ENCODE peak calls at places on chromosomes 6 and 20, in seven cellular contexts. One of them, this sample, is unnamed.

GRCh38 chr6:162217811-162218450 is 509.6 kb downstream of the PRKN start:
- DNase-seq in ACHN: no peak
- DNase-seq in CMK: no peak
- DNase-seq in psoas muscle: no peak
- DNase-seq in stimulated activated CD4-positive, alpha-beta T cell treated with anti-CD3 and anti-CD28 coated beads, Interleukin-1b, Interleukin-23, amount 100 ng/mL, for 4 hours: no peak
- DNase-seq in NCI-H524: no peak
- DNase-seq in AG08396: no peak
- DNase-seq in this sample: no peak

GRCh38 chr6:76351275-76351674 is 278.8 kb upstream of the IMPG1 start:
- DNase-seq in ACHN: peak
- DNase-seq in CMK: no peak
- DNase-seq in psoas muscle: no peak
- DNase-seq in stimulated activated CD4-positive, alpha-beta T cell treated with anti-CD3 and anti-CD28 coated beads, Interleukin-1b, Interleukin-23, amount 100 ng/mL, for 4 hours: no peak
- DNase-seq in NCI-H524: peak
- DNase-seq in AG08396: no peak
- DNase-seq in this sample: no peak

GRCh38 chr20:40489886-40490285 is 199.2 kb downstream of the MAFB start:
- DNase-seq in ACHN: peak
- DNase-seq in CMK: no peak
- DNase-seq in psoas muscle: no peak
- DNase-seq in stimulated activated CD4-positive, alpha-beta T cell treated with anti-CD3 and anti-CD28 coated beads, Interleukin-1b, Interleukin-23, amount 100 ng/mL, for 4 hours: no peak
- DNase-seq in NCI-H524: no peak
- DNase-seq in AG08396: no peak
- DNase-seq in this sample: no peak

GRCh38 chr6:128822271-128822670 is 60.7 kb upstream of the LAMA2 start:
- DNase-seq in ACHN: no peak
- DNase-seq in CMK: no peak
- DNase-seq in psoas muscle: no peak
- DNase-seq in stimulated activated CD4-positive, alpha-beta T cell treated with anti-CD3 and anti-CD28 coated beads, Interleukin-1b, Interleukin-23, amount 100 ng/mL, for 4 hours: no peak
- DNase-seq in NCI-H524: no peak
- DNase-seq in AG08396: no peak
- DNase-seq in this sample: no peak

GRCh38 chr20:63359937-63360849 is 956 bp downstream of the CHRNA4 start:
- DNase-seq in ACHN: no peak
- DNase-seq in CMK: no peak
- DNase-seq in psoas muscle: no peak
- DNase-seq in stimulated activated CD4-positive, alpha-beta T cell treated with anti-CD3 and anti-CD28 coated beads, Interleukin-1b, Interleukin-23, amount 100 ng/mL, for 4 hours: no peak
- DNase-seq in NCI-H524: no peak
- DNase-seq in AG08396: no peak
- DNase-seq in this sample: no peak

GRCh38 chr6:252775-253526 is 39.3 kb upstream of the DUSP22 start:
- DNase-seq in ACHN: no peak
- DNase-seq in CMK: no peak
- DNase-seq in psoas muscle: no peak
- DNase-seq in stimulated activated CD4-positive, alpha-beta T cell treated with anti-CD3 and anti-CD28 coated beads, Interleukin-1b, Interleukin-23, amount 100 ng/mL, for 4 hours: no peak
- DNase-seq in NCI-H524: no peak
- DNase-seq in AG08396: no peak
- DNase-seq in this sample: no peak

GRCh38 chr6:124393536-124393935 is 568.7 kb upstream of the RNF217 start:
- DNase-seq in ACHN: no peak
- DNase-seq in CMK: no peak
- DNase-seq in psoas muscle: no peak
- DNase-seq in stimulated activated CD4-positive, alpha-beta T cell treated with anti-CD3 and anti-CD28 coated beads, Interleukin-1b, Interleukin-23, amount 100 ng/mL, for 4 hours: no peak
- DNase-seq in NCI-H524: no peak
- DNase-seq in AG08396: no peak
- DNase-seq in this sample: no peak

GRCh38 chr6:132215805-132216204 is 185.5 kb downstream of the MOXD1 start:
- DNase-seq in ACHN: no peak
- DNase-seq in CMK: no peak
- DNase-seq in psoas muscle: no peak
- DNase-seq in stimulated activated CD4-positive, alpha-beta T cell treated with anti-CD3 and anti-CD28 coated beads, Interleukin-1b, Interleukin-23, amount 100 ng/mL, for 4 hours: no peak
- DNase-seq in NCI-H524: no peak
- DNase-seq in AG08396: no peak
- DNase-seq in this sample: no peak

GRCh38 chr20:48760403-48760889 is 67.4 kb downstream of the PREX1 start:
- DNase-seq in ACHN: peak
- DNase-seq in CMK: no peak
- DNase-seq in psoas muscle: no peak
- DNase-seq in stimulated activated CD4-positive, alpha-beta T cell treated with anti-CD3 and anti-CD28 coated beads, Interleukin-1b, Interleukin-23, amount 100 ng/mL, for 4 hours: peak
- DNase-seq in NCI-H524: no peak
- DNase-seq in AG08396: no peak
- DNase-seq in this sample: peak

GRCh38 chr6:63213325-63213724 is 2.1 kb downstream of the FKBP1C start:
- DNase-seq in ACHN: no peak
- DNase-seq in CMK: no peak
- DNase-seq in psoas muscle: no peak
- DNase-seq in stimulated activated CD4-positive, alpha-beta T cell treated with anti-CD3 and anti-CD28 coated beads, Interleukin-1b, Interleukin-23, amount 100 ng/mL, for 4 hours: no peak
- DNase-seq in NCI-H524: no peak
- DNase-seq in AG08396: no peak
- DNase-seq in this sample: no peak

GRCh38 chr6:38570750-38571149 is 69.0 kb downstream of the BTBD9 start:
- DNase-seq in ACHN: peak
- DNase-seq in CMK: no peak
- DNase-seq in psoas muscle: no peak
- DNase-seq in stimulated activated CD4-positive, alpha-beta T cell treated with anti-CD3 and anti-CD28 coated beads, Interleukin-1b, Interleukin-23, amount 100 ng/mL, for 4 hours: no peak
- DNase-seq in NCI-H524: peak
- DNase-seq in AG08396: no peak
- DNase-seq in this sample: no peak

GRCh38 chr20:1118004-1118335 is 432 bp upstream of the PSMF1 start:
- DNase-seq in ACHN: no peak
- DNase-seq in CMK: no peak
- DNase-seq in psoas muscle: no peak
- DNase-seq in stimulated activated CD4-positive, alpha-beta T cell treated with anti-CD3 and anti-CD28 coated beads, Interleukin-1b, Interleukin-23, amount 100 ng/mL, for 4 hours: no peak
- DNase-seq in NCI-H524: no peak
- DNase-seq in AG08396: no peak
- DNase-seq in this sample: no peak

GRCh38 chr6:116475151-116475550 is 14.0 kb downstream of the CALHM6 start:
- DNase-seq in ACHN: no peak
- DNase-seq in CMK: no peak
- DNase-seq in psoas muscle: no peak
- DNase-seq in stimulated activated CD4-positive, alpha-beta T cell treated with anti-CD3 and anti-CD28 coated beads, Interleukin-1b, Interleukin-23, amount 100 ng/mL, for 4 hours: no peak
- DNase-seq in NCI-H524: no peak
- DNase-seq in AG08396: no peak
- DNase-seq in this sample: no peak

GRCh38 chr20:364905-365794 is 15.4 kb upstream of the TRIB3 start:
- DNase-seq in ACHN: peak
- DNase-seq in CMK: no peak
- DNase-seq in psoas muscle: no peak
- DNase-seq in stimulated activated CD4-positive, alpha-beta T cell treated with anti-CD3 and anti-CD28 coated beads, Interleukin-1b, Interleukin-23, amount 100 ng/mL, for 4 hours: no peak
- DNase-seq in NCI-H524: no peak
- DNase-seq in AG08396: no peak
- DNase-seq in this sample: no peak

GRCh38 chr6:133227344-133227743 is 13.8 kb upstream of the EYA4 start:
- DNase-seq in ACHN: no peak
- DNase-seq in CMK: no peak
- DNase-seq in psoas muscle: no peak
- DNase-seq in stimulated activated CD4-positive, alpha-beta T cell treated with anti-CD3 and anti-CD28 coated beads, Interleukin-1b, Interleukin-23, amount 100 ng/mL, for 4 hours: no peak
- DNase-seq in NCI-H524: peak
- DNase-seq in AG08396: no peak
- DNase-seq in this sample: no peak

GRCh38 chr6:282867-283416 is 9.3 kb upstream of the DUSP22 start:
- DNase-seq in ACHN: no peak
- DNase-seq in CMK: no peak
- DNase-seq in psoas muscle: no peak
- DNase-seq in stimulated activated CD4-positive, alpha-beta T cell treated with anti-CD3 and anti-CD28 coated beads, Interleukin-1b, Interleukin-23, amount 100 ng/mL, for 4 hours: no peak
- DNase-seq in NCI-H524: no peak
- DNase-seq in AG08396: no peak
- DNase-seq in this sample: no peak

GRCh38 chr20:25272223-25273000 is 24.5 kb downstream of the PYGB start:
- DNase-seq in ACHN: no peak
- DNase-seq in CMK: no peak
- DNase-seq in psoas muscle: peak
- DNase-seq in stimulated activated CD4-positive, alpha-beta T cell treated with anti-CD3 and anti-CD28 coated beads, Interleukin-1b, Interleukin-23, amount 100 ng/mL, for 4 hours: no peak
- DNase-seq in NCI-H524: no peak
- DNase-seq in AG08396: no peak
- DNase-seq in this sample: no peak

GRCh38 chr6:112691289-112691688 is 344.2 kb downstream of the RFPL4B start:
- DNase-seq in ACHN: peak
- DNase-seq in CMK: no peak
- DNase-seq in psoas muscle: no peak
- DNase-seq in stimulated activated CD4-positive, alpha-beta T cell treated with anti-CD3 and anti-CD28 coated beads, Interleukin-1b, Interleukin-23, amount 100 ng/mL, for 4 hours: no peak
- DNase-seq in NCI-H524: no peak
- DNase-seq in AG08396: peak
- DNase-seq in this sample: no peak

GRCh38 chr6:127031511-127031910 is 87.0 kb upstream of the RSPO3 start:
- DNase-seq in ACHN: no peak
- DNase-seq in CMK: no peak
- DNase-seq in psoas muscle: no peak
- DNase-seq in stimulated activated CD4-positive, alpha-beta T cell treated with anti-CD3 and anti-CD28 coated beads, Interleukin-1b, Interleukin-23, amount 100 ng/mL, for 4 hours: no peak
- DNase-seq in NCI-H524: no peak
- DNase-seq in AG08396: no peak
- DNase-seq in this sample: no peak

GRCh38 chr6:97160280-97160679 is 122.7 kb downstream of the MMS22L start:
- DNase-seq in ACHN: peak
- DNase-seq in CMK: no peak
- DNase-seq in psoas muscle: no peak
- DNase-seq in stimulated activated CD4-positive, alpha-beta T cell treated with anti-CD3 and anti-CD28 coated beads, Interleukin-1b, Interleukin-23, amount 100 ng/mL, for 4 hours: no peak
- DNase-seq in NCI-H524: no peak
- DNase-seq in AG08396: no peak
- DNase-seq in this sample: no peak

GRCh38 chr6:15887491-15888461 is 224.9 kb upstream of the DTNBP1 start:
- DNase-seq in ACHN: no peak
- DNase-seq in CMK: no peak
- DNase-seq in psoas muscle: no peak
- DNase-seq in stimulated activated CD4-positive, alpha-beta T cell treated with anti-CD3 and anti-CD28 coated beads, Interleukin-1b, Interleukin-23, amount 100 ng/mL, for 4 hours: no peak
- DNase-seq in NCI-H524: no peak
- DNase-seq in AG08396: no peak
- DNase-seq in this sample: no peak

GRCh38 chr6:169592558-169592957 is 109.3 kb downstream of the WDR27 start:
- DNase-seq in ACHN: peak
- DNase-seq in CMK: no peak
- DNase-seq in psoas muscle: no peak
- DNase-seq in stimulated activated CD4-positive, alpha-beta T cell treated with anti-CD3 and anti-CD28 coated beads, Interleukin-1b, Interleukin-23, amount 100 ng/mL, for 4 hours: no peak
- DNase-seq in NCI-H524: no peak
- DNase-seq in AG08396: peak
- DNase-seq in this sample: no peak

This sample was measured in stimulated activated CD8-positive, alpha-beta memory T cell treated with anti-CD3 and anti-CD28 coated beads, Interleukin-12 subunit alpha, Interleukin-12 subunit beta, amount 100 ng/mL, for 4 hours.